ENCODE peak calls at places on chromosome 18, in eight cellular contexts. Z is A549, U is epithelial cell of proximal tubule, K is A673, P is RWPE1, A is spleen, Y is D721Med, O is GM10248. F is an unnamed sample.

GRCh38 chr18:12679183-12679786 is 21.4 kb upstream of the SPIRE1 start:
- DNase-seq in K (peak; percentile 77), P (no peak), O (no peak), A (peak; percentile 79), Z (no peak), Y (no peak), U (no peak), F (no peak)

GRCh38 chr18:21739604-21740473 is 753 bp upstream of the MIB1 start:
- DNase-seq in K (peak; percentile 35), A (peak; percentile 83), O (no peak), P (peak; percentile 23), Z (no peak), Y (no peak), U (no peak), F (no peak)

GRCh38 chr18:48909721-48910120 is 41.0 kb downstream of the SMAD7 start:
- DNase-seq in K (no peak), Y (no peak), P (no peak), A (no peak), U (no peak), O (no peak), Z (no peak), F (no peak)

GRCh38 chr18:46452820-46453219 is 204.2 kb downstream of the LOXHD1 start:
- DNase-seq in K (no peak), Z (no peak), U (peak; percentile 73), Y (no peak), A (no peak), P (peak; percentile 27), O (no peak), F (no peak)

GRCh38 chr18:3468066-3468705 is 18.2 kb downstream of the TGIF1 start:
- DNase-seq in Y (no peak), U (no peak), K (no peak), Z (no peak), P (no peak), O (no peak), A (no peak), F (no peak)

GRCh38 chr18:79985172-79985571 is 3.2 kb downstream of the TXNL4A start:
- DNase-seq in O (no peak), K (no peak), A (no peak), Y (no peak), U (no peak), Z (no peak), P (no peak), F (no peak)

GRCh38 chr18:38900445-38900844 is 1334.8 kb upstream of the CELF4 start:
- DNase-seq in P (no peak), Z (no peak), K (no peak), U (no peak), O (no peak), A (no peak), Y (no peak), F (no peak)

GRCh38 chr18:78972930-78973331 is 6.7 kb upstream of the SALL3 start:
- DNase-seq in A (no peak), Y (no peak), P (no peak), U (no peak), Z (no peak), O (no peak), K (no peak), F (no peak)

GRCh38 chr18:78983530-78983929 is 3.9 kb downstream of the SALL3 start:
- DNase-seq in O (no peak), U (no peak), A (no peak), Z (no peak), P (no peak), K (no peak), Y (no peak), F (no peak)

GRCh38 chr18:37434161-37434860 is 131.3 kb downstream of the CELF4 start:
- DNase-seq in A (no peak), K (no peak), Y (no peak), O (no peak), U (no peak), Z (no peak), P (no peak), F (no peak)

GRCh38 chr18:50949185-50949584 is 18.7 kb upstream of the ELAC1 start:
- DNase-seq in U (no peak), A (no peak), Z (no peak), K (no peak), P (no peak), Y (no peak), O (no peak), F (no peak)

GRCh38 chr18:49096021-49096420 is 145.3 kb upstream of the SMAD7 start:
- DNase-seq in P (no peak), A (no peak), U (no peak), Z (peak; percentile 7), O (no peak), Y (no peak), K (peak; percentile 10), F (no peak)

GRCh38 chr18:9808530-9809241 is 77.1 kb upstream of the TXNDC2 start:
- DNase-seq in A (no peak), Y (no peak), Z (no peak), O (no peak), U (no peak), K (no peak), P (peak; percentile 45), F (no peak)

GRCh38 chr18:34647251-34647650 is 62.8 kb upstream of the DTNA start:
- DNase-seq in K (peak; percentile 44), Y (no peak), Z (peak; percentile 39), U (no peak), P (no peak), O (no peak), A (no peak), F (no peak)

GRCh38 chr18:12657048-12657848 is 659 bp downstream of the SPIRE1 start:
- DNase-seq in P (no peak), Z (peak; percentile 13), O (peak; percentile 46), K (peak; percentile 61), A (peak; percentile 77), Y (no peak), U (no peak), F (peak; percentile 64)

GRCh38 chr18:9233771-9234440 is 97.3 kb downstream of the ANKRD12 start:
- DNase-seq in K (no peak), O (no peak), Y (no peak), P (no peak), A (no peak), Z (no peak), U (no peak), F (no peak)

GRCh38 chr18:3579701-3580100 is 129.7 kb downstream of the TGIF1 start:
- DNase-seq in U (peak; percentile 97), Y (no peak), P (no peak), K (no peak), O (no peak), Z (no peak), A (no peak), F (no peak)

DNA sequence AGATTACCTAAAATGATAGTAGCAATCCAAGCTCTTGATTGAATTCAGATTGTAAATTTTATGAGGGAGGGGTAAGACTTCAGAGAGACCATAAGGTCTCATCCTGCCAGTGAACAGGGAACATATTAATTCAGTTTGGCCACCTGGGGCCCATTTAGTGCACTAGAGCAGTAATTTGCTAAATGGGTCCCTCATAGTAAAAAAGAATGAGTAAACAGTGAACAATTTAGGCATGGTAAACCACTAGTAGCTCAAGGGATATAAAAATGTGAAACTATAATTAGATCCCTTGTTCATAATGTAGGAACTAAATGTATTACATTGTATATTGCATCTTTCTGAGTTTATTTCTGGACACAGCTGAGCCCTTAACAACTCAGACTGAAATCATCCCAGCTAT is 4.9 kb upstream of the PHLPP1 start:
- DNase-seq in P (no peak), Y (no peak), U (no peak), K (peak; percentile 53), A (no peak), Z (no peak), O (no peak), F (no peak)
- TF ChIP-seq CTCF in P (no peak), Y (no peak), U (no peak), K (no peak), A (no peak), Z (no peak), O (no peak), F (no peak)

GRCh38 chr18:8011906-8012305 is 444.8 kb downstream of the PTPRM start:
- DNase-seq in A (no peak), Z (no peak), U (no peak), P (no peak), K (no peak), O (no peak), Y (no peak), F (no peak)
- TF ChIP-seq CTCF in A (no peak), Z (no peak), U (peak; percentile 33), P (no peak), K (no peak), O (no peak), Y (no peak), F (no peak)

DNA sequence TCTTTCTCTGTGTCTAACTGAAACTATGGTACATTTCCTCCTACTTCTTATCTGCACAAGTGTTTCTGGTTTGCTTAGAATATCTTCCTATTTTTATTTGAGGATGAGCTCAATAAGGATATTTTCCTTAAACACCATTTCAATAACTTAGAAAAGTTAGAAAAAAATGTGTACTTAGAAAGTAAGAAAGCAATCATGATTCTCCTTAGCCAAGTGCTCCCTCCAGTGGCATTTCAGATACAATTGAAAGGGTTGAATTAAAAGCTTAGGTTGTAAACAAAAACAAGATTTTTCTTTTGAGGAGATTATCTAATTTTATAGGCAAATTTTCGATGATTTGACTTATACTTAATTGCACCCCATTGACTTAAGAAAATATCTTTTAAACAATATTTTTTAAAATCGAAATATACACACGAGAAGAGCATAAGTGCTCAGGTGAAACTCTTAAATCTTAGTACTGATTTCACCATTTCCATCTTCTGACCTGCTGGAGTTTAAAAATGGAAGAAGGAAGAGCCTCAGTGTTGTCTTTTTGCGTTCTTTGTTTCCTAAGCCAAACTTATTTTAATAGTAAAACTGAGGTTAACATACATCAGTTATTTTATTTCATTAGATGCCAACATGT is 26.9 kb downstream of the C18orf63 start:
- DNase-seq in O (peak; percentile 26), P (peak; percentile 6), Z (peak; percentile 69), A (no peak), U (peak; percentile 33), K (peak; percentile 52), Y (no peak), F (peak; percentile 35)
- TF ChIP-seq CTCF in O (peak; percentile 56), P (peak; percentile 79), Z (peak; percentile 84), A (peak; percentile 80), U (peak; percentile 75), K (peak; percentile 71), Y (peak; percentile 75), F (no peak)

GRCh38 chr18:55228707-55229106 is 269.4 kb upstream of the CCDC68 start:
- DNase-seq in P (no peak), Y (no peak), A (peak; percentile 72), Z (peak; percentile 13), K (no peak), O (no peak), U (no peak), F (no peak)
- TF ChIP-seq CTCF in P (no peak), Y (no peak), A (no peak), Z (no peak), K (no peak), O (no peak), U (no peak), F (no peak)